ENCODE peak calls at places on chromosomes 1 and 21, in five cellular contexts. One of them, this sample, is unnamed.

GRCh38 chr21:41699311-41699710 is 67.5 kb downstream of the RIPK4 start:
- DNase-seq in foreskin fibroblast: no peak
- DNase-seq in heart left ventricle: no peak
- DNase-seq in cardiac muscle cell: no peak
- DNase-seq in heart right ventricle: no peak
- DNase-seq in this sample: no peak

GRCh38 chr1:27668808-27669723 is 2.9 kb downstream of the IFI6 start:
- DNase-seq in foreskin fibroblast: peak
- DNase-seq in heart left ventricle: peak
- DNase-seq in cardiac muscle cell: peak
- DNase-seq in heart right ventricle: peak
- DNase-seq in this sample: peak

GRCh38 chr1:176957603-176958002 is 206.9 kb downstream of the ASTN1 start:
- DNase-seq in foreskin fibroblast: no peak
- DNase-seq in heart left ventricle: no peak
- DNase-seq in cardiac muscle cell: no peak
- DNase-seq in heart right ventricle: no peak
- DNase-seq in this sample: no peak

GRCh38 chr1:89607156-89607555 is 25.8 kb upstream of the LRRC8C start:
- DNase-seq in foreskin fibroblast: no peak
- DNase-seq in heart left ventricle: no peak
- DNase-seq in cardiac muscle cell: no peak
- DNase-seq in heart right ventricle: no peak
- DNase-seq in this sample: no peak

GRCh38 chr1:23613191-23614126 is 54.2 kb upstream of the ID3 start:
- DNase-seq in foreskin fibroblast: no peak
- DNase-seq in heart left ventricle: no peak
- DNase-seq in cardiac muscle cell: no peak
- DNase-seq in heart right ventricle: no peak
- DNase-seq in this sample: no peak

GRCh38 chr1:16677552-16678423 is 11.0 kb upstream of the RNU1-3 start:
- DNase-seq in foreskin fibroblast: peak
- DNase-seq in heart left ventricle: peak
- DNase-seq in cardiac muscle cell: peak
- DNase-seq in heart right ventricle: no peak
- DNase-seq in this sample: peak

GRCh38 chr1:25698252-25698651 is 81.7 kb downstream of the MAN1C1 start:
- DNase-seq in foreskin fibroblast: no peak
- DNase-seq in heart left ventricle: no peak
- DNase-seq in cardiac muscle cell: no peak
- DNase-seq in heart right ventricle: no peak
- DNase-seq in this sample: no peak

GRCh38 chr1:167292216-167292615 is 71.5 kb downstream of the POU2F1 start:
- DNase-seq in foreskin fibroblast: no peak
- DNase-seq in heart left ventricle: no peak
- DNase-seq in cardiac muscle cell: no peak
- DNase-seq in heart right ventricle: no peak
- DNase-seq in this sample: no peak

GRCh38 chr1:215526147-215526845 is 40.8 kb upstream of the KCTD3 start:
- DNase-seq in foreskin fibroblast: peak
- DNase-seq in heart left ventricle: no peak
- DNase-seq in cardiac muscle cell: peak
- DNase-seq in heart right ventricle: no peak
- DNase-seq in this sample: peak

GRCh38 chr1:20678599-20678998 is 17.4 kb upstream of the DDOST start:
- DNase-seq in foreskin fibroblast: no peak
- DNase-seq in heart left ventricle: no peak
- DNase-seq in cardiac muscle cell: no peak
- DNase-seq in heart right ventricle: no peak
- DNase-seq in this sample: no peak

GRCh38 chr1:47816325-47817071 is 180.7 kb downstream of the TRABD2B start:
- DNase-seq in foreskin fibroblast: no peak
- DNase-seq in heart left ventricle: no peak
- DNase-seq in cardiac muscle cell: no peak
- DNase-seq in heart right ventricle: no peak
- DNase-seq in this sample: no peak

GRCh38 chr1:183472488-183473285 is at the start of gene SMG7:
- DNase-seq in foreskin fibroblast: no peak
- DNase-seq in heart left ventricle: no peak
- DNase-seq in cardiac muscle cell: peak
- DNase-seq in heart right ventricle: peak
- DNase-seq in this sample: peak

GRCh38 chr1:21468597-21468996 is 28.7 kb downstream of the NBPF3 start:
- DNase-seq in foreskin fibroblast: peak
- DNase-seq in heart left ventricle: no peak
- DNase-seq in cardiac muscle cell: peak
- DNase-seq in heart right ventricle: no peak
- DNase-seq in this sample: peak

GRCh38 chr1:7401814-7402547 is 369.1 kb upstream of the VAMP3 start:
- DNase-seq in foreskin fibroblast: peak
- DNase-seq in heart left ventricle: no peak
- DNase-seq in cardiac muscle cell: no peak
- DNase-seq in heart right ventricle: no peak
- DNase-seq in this sample: peak

GRCh38 chr1:172653015-172653709 is 5.7 kb upstream of the FASLG start:
- DNase-seq in foreskin fibroblast: no peak
- DNase-seq in heart left ventricle: no peak
- DNase-seq in cardiac muscle cell: no peak
- DNase-seq in heart right ventricle: no peak
- DNase-seq in this sample: peak

GRCh38 chr1:998051-998821 is 1.7 kb downstream of the HES4 start:
- DNase-seq in foreskin fibroblast: no peak
- DNase-seq in heart left ventricle: peak
- DNase-seq in cardiac muscle cell: peak
- DNase-seq in heart right ventricle: peak
- DNase-seq in this sample: no peak
- TF ChIP-seq CTCF in foreskin fibroblast: no peak
- TF ChIP-seq CTCF in heart left ventricle: no peak
- TF ChIP-seq CTCF in cardiac muscle cell: no peak
- TF ChIP-seq CTCF in heart right ventricle: no peak
- TF ChIP-seq CTCF in this sample: no peak

GRCh38 chr1:10900691-10901090 is 104.2 kb upstream of the CASZ1 start:
- DNase-seq in foreskin fibroblast: no peak
- DNase-seq in heart left ventricle: no peak
- DNase-seq in cardiac muscle cell: no peak
- DNase-seq in heart right ventricle: no peak
- DNase-seq in this sample: peak
- H3K4me3 ChIP-seq in foreskin fibroblast: no peak
- H3K4me3 ChIP-seq in heart left ventricle: no peak
- H3K4me3 ChIP-seq in cardiac muscle cell: no peak
- H3K4me3 ChIP-seq in heart right ventricle: no peak
- H3K4me3 ChIP-seq in this sample: peak

GRCh38 chr1:170927955-170928850 is 7.1 kb upstream of the MROH9 start:
- DNase-seq in foreskin fibroblast: peak
- DNase-seq in heart left ventricle: no peak
- DNase-seq in cardiac muscle cell: no peak
- DNase-seq in heart right ventricle: no peak
- DNase-seq in this sample: peak
- TF ChIP-seq CTCF in foreskin fibroblast: no peak
- TF ChIP-seq CTCF in heart left ventricle: peak
- TF ChIP-seq CTCF in cardiac muscle cell: no peak
- TF ChIP-seq CTCF in heart right ventricle: no peak
- TF ChIP-seq CTCF in this sample: peak

GRCh38 chr1:243487649-243488227 is 231.9 kb downstream of the SDCCAG8 start:
- DNase-seq in foreskin fibroblast: no peak
- DNase-seq in heart left ventricle: no peak
- DNase-seq in cardiac muscle cell: no peak
- DNase-seq in heart right ventricle: no peak
- DNase-seq in this sample: peak
- H3K4me3 ChIP-seq in foreskin fibroblast: no peak
- H3K4me3 ChIP-seq in heart left ventricle: no peak
- H3K4me3 ChIP-seq in cardiac muscle cell: no peak
- H3K4me3 ChIP-seq in heart right ventricle: no peak
- H3K4me3 ChIP-seq in this sample: peak

DNA sequence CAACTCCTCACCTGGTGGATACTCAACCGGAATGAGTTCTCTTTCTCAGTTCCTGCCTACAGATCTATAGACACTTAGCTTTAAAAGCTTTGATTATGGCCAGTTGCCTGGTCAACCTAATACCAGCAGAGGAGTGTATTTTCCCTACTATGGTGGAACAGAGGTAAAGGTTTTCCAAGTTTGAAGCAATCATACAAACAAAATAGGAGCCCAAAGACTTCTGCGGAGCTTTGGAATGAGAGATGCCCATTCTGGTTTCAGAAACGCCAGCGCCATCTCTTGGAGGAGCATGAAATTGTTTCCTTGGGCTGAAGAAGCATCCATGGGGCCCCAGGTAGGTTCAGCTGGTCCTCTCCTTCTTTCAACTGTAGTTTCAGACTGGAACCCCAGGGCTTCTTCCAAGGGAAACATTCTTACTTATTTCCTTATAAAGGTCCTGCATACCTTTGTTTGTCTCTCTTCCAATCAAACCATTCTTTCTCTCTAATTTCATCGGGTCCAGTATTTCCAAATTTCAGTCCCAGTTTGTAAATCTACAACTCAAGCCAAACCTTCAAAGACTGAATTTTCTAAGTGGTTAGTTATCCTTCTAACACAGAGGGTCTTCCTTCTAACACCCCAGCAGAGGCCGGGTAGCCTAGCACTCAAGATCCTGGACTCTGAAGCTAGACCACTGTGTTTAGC is 95.9 kb downstream of the KCNJ15 start:
- DNase-seq in foreskin fibroblast: peak
- DNase-seq in heart left ventricle: peak
- DNase-seq in cardiac muscle cell: peak
- DNase-seq in heart right ventricle: no peak
- DNase-seq in this sample: peak
- TF ChIP-seq CTCF in foreskin fibroblast: peak
- TF ChIP-seq CTCF in heart left ventricle: peak
- TF ChIP-seq CTCF in cardiac muscle cell: peak
- TF ChIP-seq CTCF in heart right ventricle: peak
- TF ChIP-seq CTCF in this sample: peak

GRCh38 chr1:180345148-180345547 is 115.1 kb downstream of the LHX4 start:
- DNase-seq in foreskin fibroblast: no peak
- DNase-seq in heart left ventricle: no peak
- DNase-seq in cardiac muscle cell: no peak
- DNase-seq in heart right ventricle: no peak
- DNase-seq in this sample: no peak

DNA sequence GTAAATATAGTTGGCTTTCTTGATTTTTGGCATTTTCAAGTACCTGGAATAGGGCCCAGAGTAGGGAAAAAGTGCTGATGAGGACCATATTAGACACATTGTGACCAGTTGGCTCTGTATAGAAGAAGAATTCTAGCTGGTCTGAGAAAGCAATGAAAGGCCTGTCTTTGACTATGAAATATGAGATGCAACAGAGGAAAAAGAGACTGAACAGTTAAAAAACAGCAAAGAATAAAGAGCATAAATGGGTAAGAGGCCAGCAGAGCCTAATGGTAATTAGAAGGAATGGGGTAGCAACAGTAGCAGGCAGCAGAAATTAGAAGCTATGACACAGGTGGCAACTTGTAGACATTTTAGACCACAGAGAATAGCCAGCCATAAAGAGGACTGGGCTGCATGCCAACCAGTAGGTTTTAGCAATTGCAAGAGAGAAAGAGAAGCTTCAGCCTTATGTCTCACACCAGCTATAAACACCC is 113.9 kb downstream of the LHX4 start:
- DNase-seq in foreskin fibroblast: peak
- DNase-seq in heart left ventricle: peak
- DNase-seq in cardiac muscle cell: peak
- DNase-seq in heart right ventricle: no peak
- DNase-seq in this sample: peak
- H3K4me3 ChIP-seq in foreskin fibroblast: no peak
- H3K4me3 ChIP-seq in heart left ventricle: no peak
- H3K4me3 ChIP-seq in cardiac muscle cell: no peak
- H3K4me3 ChIP-seq in heart right ventricle: no peak
- H3K4me3 ChIP-seq in this sample: no peak

GRCh38 chr1:9835758-9836631 is 12.2 kb upstream of the CLSTN1 start:
- DNase-seq in foreskin fibroblast: peak
- DNase-seq in heart left ventricle: no peak
- DNase-seq in cardiac muscle cell: peak
- DNase-seq in heart right ventricle: no peak
- DNase-seq in this sample: peak
- TF ChIP-seq CTCF in foreskin fibroblast: no peak
- TF ChIP-seq CTCF in heart left ventricle: no peak
- TF ChIP-seq CTCF in cardiac muscle cell: no peak
- TF ChIP-seq CTCF in heart right ventricle: no peak
- TF ChIP-seq CTCF in this sample: no peak

GRCh38 chr1:62882705-62883104 is 98.8 kb downstream of the ATG4C start:
- DNase-seq in foreskin fibroblast: no peak
- DNase-seq in heart left ventricle: no peak
- DNase-seq in cardiac muscle cell: no peak
- DNase-seq in heart right ventricle: no peak
- DNase-seq in this sample: no peak

GRCh38 chr1:62877579-62877978 is 93.6 kb downstream of the ATG4C start:
- DNase-seq in foreskin fibroblast: no peak
- DNase-seq in heart left ventricle: no peak
- DNase-seq in cardiac muscle cell: no peak
- DNase-seq in heart right ventricle: no peak
- DNase-seq in this sample: no peak

GRCh38 chr1:62882161-62882560 is 98.2 kb downstream of the ATG4C start:
- DNase-seq in foreskin fibroblast: no peak
- DNase-seq in heart left ventricle: no peak
- DNase-seq in cardiac muscle cell: peak
- DNase-seq in heart right ventricle: no peak
- DNase-seq in this sample: peak

GRCh38 chr1:62875676-62876075 is 91.7 kb downstream of the ATG4C start:
- DNase-seq in foreskin fibroblast: peak
- DNase-seq in heart left ventricle: no peak
- DNase-seq in cardiac muscle cell: no peak
- DNase-seq in heart right ventricle: no peak
- DNase-seq in this sample: no peak

DNA sequence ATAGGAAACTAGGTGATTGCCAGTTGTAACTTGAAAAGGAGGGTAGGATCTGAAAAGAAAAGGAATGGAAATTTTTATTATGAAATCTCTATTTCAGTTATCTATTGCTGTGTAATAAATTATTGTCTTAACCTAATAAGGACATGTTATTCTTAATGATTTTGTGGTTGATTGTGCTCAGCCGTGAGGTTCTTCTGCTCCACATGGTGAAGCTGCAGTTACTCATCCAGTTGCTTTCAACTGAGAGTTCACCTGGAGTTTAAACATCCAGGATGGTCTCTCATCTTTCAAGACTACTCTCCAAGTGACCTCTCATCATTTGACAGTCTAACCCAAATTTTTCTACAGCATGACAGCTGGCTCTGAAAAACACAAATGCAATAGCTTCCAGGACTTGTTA is 96.0 kb downstream of the ATG4C start:
- DNase-seq in foreskin fibroblast: no peak
- DNase-seq in heart left ventricle: no peak
- DNase-seq in cardiac muscle cell: no peak
- DNase-seq in heart right ventricle: no peak
- DNase-seq in this sample: no peak
- H3K4me3 ChIP-seq in foreskin fibroblast: no peak
- H3K4me3 ChIP-seq in heart left ventricle: no peak
- H3K4me3 ChIP-seq in cardiac muscle cell: no peak
- H3K4me3 ChIP-seq in heart right ventricle: no peak
- H3K4me3 ChIP-seq in this sample: no peak

This sample was measured in epithelial cell of esophagus.